ENCODE peak calls at places on chromosomes 12 and 14, in seven cellular contexts. V is NCI-H1417, X is T-helper 17 cell, A is heart right ventricle, K is left colon, W is cardiac muscle cell, D is MM.1S. M is an unnamed sample.
A peak's percentile ranks its signal among the peaks of the same experiment; 100 is the strongest.

GRCh38 chr12:11761869-11762567 is 112.5 kb downstream of the ETV6 start:
- DNase-seq in D (peak; percentile 66), K (no peak), W (no peak), X (no peak), V (no peak), A (no peak), M (no peak)

GRCh38 chr12:69998922-69999321 is 173.9 kb downstream of the MYRFL start:
- DNase-seq in A (no peak), X (no peak), D (no peak), K (no peak), W (no peak), V (no peak), M (no peak)

GRCh38 chr14:104573930-104574329 is 5.6 kb upstream of the C14orf180 start:
- DNase-seq in K (no peak), A (peak; percentile 54), W (peak; percentile 4), V (no peak), X (no peak), D (no peak), M (no peak)

GRCh38 chr12:101087903-101088302 is 122.1 kb downstream of the SLC5A8 start:
- DNase-seq in X (no peak), D (no peak), K (no peak), V (no peak), W (no peak), A (no peak), M (no peak)

GRCh38 chr14:92937229-92937937 is 14.4 kb downstream of the CHGA start:
- DNase-seq in A (no peak), X (no peak), W (no peak), V (peak; percentile 92), K (peak; percentile 43), D (no peak), M (no peak)

GRCh38 chr12:46675736-46676135 is 150.1 kb downstream of the SLC38A4 start:
- DNase-seq in K (peak; percentile 21), D (peak; percentile 57), A (peak; percentile 15), W (peak; percentile 69), V (peak; percentile 20), X (no peak), M (no peak)

GRCh38 chr12:46088040-46088439 is 97.7 kb upstream of the SCAF11 start:
- DNase-seq in V (no peak), X (no peak), A (no peak), D (no peak), W (no peak), K (no peak), M (no peak)

GRCh38 chr14:39266589-39266870 is 32.8 kb downstream of the MIA2 start:
- DNase-seq in V (no peak), D (no peak), X (no peak), W (no peak), K (peak; percentile 89), A (peak; percentile 66), M (no peak)

GRCh38 chr12:31832740-31833540 is 104.1 kb upstream of the AMN1 start:
- DNase-seq in A (no peak), V (no peak), X (peak; percentile 9), D (no peak), K (no peak), W (no peak), M (no peak)

GRCh38 chr14:24613241-24613640 is 3.8 kb upstream of the GZMH start:
- DNase-seq in A (no peak), V (no peak), K (no peak), D (no peak), W (no peak), X (no peak), M (no peak)

GRCh38 chr12:95114766-95115450 is 41.5 kb upstream of the NR2C1 start:
- DNase-seq in A (no peak), X (no peak), K (no peak), V (no peak), W (peak; percentile 13), D (no peak), M (no peak)

GRCh38 chr14:74239848-74240793 is 872 bp downstream of the VSX2 start:
- DNase-seq in D (no peak), X (no peak), V (no peak), K (no peak), W (no peak), A (no peak), M (no peak)

GRCh38 chr12:48023386-48023785 is 19.1 kb upstream of the COL2A1 start:
- DNase-seq in W (no peak), K (peak; percentile 38), A (peak; percentile 57), X (no peak), V (peak; percentile 68), D (no peak), M (no peak)

GRCh38 chr12:66725031-66725430 is 46.2 kb upstream of the GRIP1 start:
- DNase-seq in K (no peak), X (no peak), V (no peak), W (no peak), D (no peak), A (no peak), M (no peak)

GRCh38 chr14:61462566-61463195 is 141.3 kb downstream of the PRKCH start:
- DNase-seq in K (no peak), X (no peak), D (no peak), V (no peak), W (peak; percentile 95), A (no peak), M (no peak)

M was measured in effector CD8-positive, alpha-beta T cell.